ENCODE peak calls at places on chromosomes 6 and 20, in four cellular contexts. J is GM12878, S is K562, K is HL-60. R is an unnamed sample.

GRCh38 chr6:129069006-129069405 is 186.1 kb downstream of the LAMA2 start:
- DNase-seq in J (no peak), S (no peak), K (no peak), R (no peak)

GRCh38 chr6:159892053-159892452 is 1.3 kb downstream of the MAS1 start:
- DNase-seq in J (no peak), S (no peak), K (no peak), R (no peak)

GRCh38 chr6:114042267-114043075 is 71.5 kb upstream of the HDAC2 start:
- DNase-seq in J (no peak), S (no peak), K (no peak), R (no peak)

GRCh38 chr6:28543671-28544131 is 18.0 kb downstream of the GPX5 start:
- DNase-seq in J (no peak), S (no peak), K (no peak), R (peak; percentile 13)

GRCh38 chr6:149012040-149012545 is 265.3 kb downstream of the UST start:
- DNase-seq in J (no peak), S (no peak), K (no peak), R (no peak)

GRCh38 chr6:24547243-24547642 is 52.5 kb downstream of the ALDH5A1 start:
- DNase-seq in J (no peak), S (peak; percentile 25), K (peak; percentile 6), R (no peak)

GRCh38 chr6:44201200-44201599 is 15.5 kb upstream of the MYMX start:
- DNase-seq in J (no peak), S (peak; percentile 40), K (no peak), R (no peak)

GRCh38 chr6:79672631-79673065 is 41.5 kb downstream of the SH3BGRL2 start:
- DNase-seq in J (no peak), S (peak; percentile 56), K (no peak), R (no peak)

GRCh38 chr6:44831002-44831610 is 443.6 kb downstream of the CDC5L start:
- DNase-seq in J (no peak), S (no peak), K (no peak), R (no peak)

GRCh38 chr6:14417377-14417776 is 299.8 kb downstream of the CD83 start:
- DNase-seq in J (no peak), S (no peak), K (no peak), R (no peak)
- TF ChIP-seq SPI1 in J (no peak), S (no peak), K (no peak), R (no peak)

GRCh38 chr6:142627474-142627873 is 317.5 kb downstream of the HIVEP2 start:
- DNase-seq in J (no peak), S (no peak), K (no peak), R (no peak)
- TF ChIP-seq SPI1 in J (no peak), S (no peak), K (no peak), R (no peak)

GRCh38 chr6:126628125-126628524 is 288.2 kb downstream of the CENPW start:
- DNase-seq in J (no peak), S (no peak), K (no peak), R (no peak)
- TF ChIP-seq SPI1 in J (no peak), S (no peak), K (no peak), R (no peak)

DNA sequence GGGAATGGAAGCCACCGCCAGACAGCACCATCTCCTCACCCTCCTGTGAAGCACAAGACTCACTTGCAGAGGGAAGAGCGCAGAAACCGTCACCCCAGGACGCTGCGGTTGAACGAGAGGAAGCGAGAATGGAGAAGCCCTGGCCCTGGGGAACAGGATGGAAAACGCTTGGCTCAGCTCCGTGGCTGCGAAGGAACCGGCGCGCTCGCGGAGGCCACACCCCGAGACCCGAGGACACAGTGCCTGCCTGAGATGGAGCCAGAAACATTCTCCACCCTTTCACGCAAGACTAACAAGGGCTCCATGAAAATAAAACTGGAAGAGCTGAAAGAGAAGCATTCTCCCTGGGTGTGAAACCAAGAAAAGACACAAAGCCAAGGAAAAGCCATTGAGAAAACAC is 25.3 kb upstream of the CHRNA4 start:
- DNase-seq in J (no peak), S (no peak), K (no peak), R (no peak)
- TF ChIP-seq SPI1 in J (no peak), S (no peak), K (no peak), R (no peak)

R was measured in GM12891.